ENCODE peak calls at places on chromosomes 2 and 18, in four cellular contexts. H, B, O and A are unnamed samples.

GRCh38 chr2:85925216-85925671 is 36.5 kb upstream of the ST3GAL5 start:
- DNase-seq in B (no peak), H (no peak), O (no peak), A (no peak)

GRCh38 chr2:134572996-134573395 is 145.8 kb downstream of the TMEM163 start:
- DNase-seq in B (no peak), O (no peak), H (no peak), A (no peak)

GRCh38 chr2:239455436-239456203 is 54.8 kb upstream of the HDAC4 start:
- DNase-seq in O (no peak), B (no peak), H (peak; percentile 3), A (no peak)

GRCh38 chr2:72129676-72130340 is 17.9 kb downstream of the CYP26B1 start:
- DNase-seq in B (no peak), O (no peak), H (no peak), A (no peak)

GRCh38 chr2:199315299-199316179 is 142.2 kb downstream of the SATB2 start:
- DNase-seq in O (no peak), H (no peak), B (peak; percentile 7), A (no peak)

GRCh38 chr2:71811726-71812125 is 335.9 kb downstream of the CYP26B1 start:
- DNase-seq in B (no peak), O (no peak), H (no peak), A (no peak)

GRCh38 chr2:85584354-85584856 is at the start of gene VAMP5:
- DNase-seq in B (peak; percentile 44), H (no peak), O (peak; percentile 44), A (no peak)

GRCh38 chr2:198008230-198008629 is 203.8 kb downstream of the PLCL1 start:
- DNase-seq in H (no peak), B (no peak), O (no peak), A (no peak)

GRCh38 chr18:23281626-23282436 is 146.5 kb downstream of the CABLES1 start:
- DNase-seq in O (no peak), H (no peak), B (peak; percentile 85), A (no peak)

GRCh38 chr2:204871246-204871953 is 326.1 kb downstream of the PARD3B start:
- DNase-seq in O (no peak), H (no peak), B (peak; percentile 87), A (no peak)

GRCh38 chr2:171128461-171128860 is 32.2 kb downstream of the TLK1 start:
- DNase-seq in O (no peak), B (no peak), H (no peak), A (no peak)

GRCh38 chr2:30862054-30862651 is 54.9 kb upstream of the CAPN13 start:
- DNase-seq in O (peak; percentile 50), B (peak; percentile 20), H (peak; percentile 66), A (no peak)

GRCh38 chr2:86416126-86416525 is 25.0 kb upstream of the KDM3A start:
- DNase-seq in O (no peak), H (peak; percentile 28), B (no peak), A (no peak)

GRCh38 chr2:113854970-113855740 is 34.7 kb upstream of the ACTR3 start:
- DNase-seq in H (peak; percentile 25), B (no peak), O (no peak), A (no peak)

GRCh38 chr2:237403024-237403882 is 10.7 kb downstream of the COL6A3 start:
- DNase-seq in B (no peak), H (no peak), O (peak; percentile 57), A (peak; percentile 74)

GRCh38 chr2:217837530-217837929 is 165.3 kb downstream of the TNS1 start:
- DNase-seq in B (no peak), H (peak; percentile 40), O (no peak), A (no peak)

GRCh38 chr2:20766798-20767644 is 55.9 kb downstream of the LDAH start:
- DNase-seq in B (no peak), H (no peak), O (no peak), A (no peak)

GRCh38 chr2:217103752-217104540 is 244.1 kb upstream of the TNP1 start:
- DNase-seq in B (no peak), O (no peak), H (no peak), A (no peak)

GRCh38 chr2:201263774-201264173 is 3.4 kb downstream of the CASP8 start:
- DNase-seq in B (no peak), O (no peak), H (no peak), A (no peak)

GRCh38 chr2:239103125-239104098 is 255.5 kb downstream of the TWIST2 start:
- DNase-seq in H (no peak), O (no peak), B (no peak), A (no peak)

GRCh38 chr18:33231474-33232317 is 208.8 kb downstream of the CCDC178 start:
- DNase-seq in O (peak; percentile 63), H (peak; percentile 53), B (peak; percentile 71), A (peak; percentile 78)

GRCh38 chr2:100959225-100959880 is 42.7 kb upstream of the RPL31 start:
- DNase-seq in O (no peak), B (peak; percentile 80), H (no peak), A (no peak)

GRCh38 chr2:118153433-118153832 is 65.2 kb downstream of the INSIG2 start:
- DNase-seq in B (no peak), H (no peak), O (no peak), A (no peak)

GRCh38 chr2:159326569-159327255 is 40.2 kb upstream of the WDSUB1 start:
- DNase-seq in H (no peak), O (no peak), B (no peak), A (no peak)

GRCh38 chr2:207683879-207684627 is 27.4 kb upstream of the CCNYL1 start:
- DNase-seq in H (no peak), O (no peak), B (peak; percentile 65), A (no peak)

GRCh38 chr2:170276056-170276455 is 98.1 kb downstream of the MYO3B start:
- DNase-seq in H (no peak), O (no peak), B (no peak), A (no peak)

DNA sequence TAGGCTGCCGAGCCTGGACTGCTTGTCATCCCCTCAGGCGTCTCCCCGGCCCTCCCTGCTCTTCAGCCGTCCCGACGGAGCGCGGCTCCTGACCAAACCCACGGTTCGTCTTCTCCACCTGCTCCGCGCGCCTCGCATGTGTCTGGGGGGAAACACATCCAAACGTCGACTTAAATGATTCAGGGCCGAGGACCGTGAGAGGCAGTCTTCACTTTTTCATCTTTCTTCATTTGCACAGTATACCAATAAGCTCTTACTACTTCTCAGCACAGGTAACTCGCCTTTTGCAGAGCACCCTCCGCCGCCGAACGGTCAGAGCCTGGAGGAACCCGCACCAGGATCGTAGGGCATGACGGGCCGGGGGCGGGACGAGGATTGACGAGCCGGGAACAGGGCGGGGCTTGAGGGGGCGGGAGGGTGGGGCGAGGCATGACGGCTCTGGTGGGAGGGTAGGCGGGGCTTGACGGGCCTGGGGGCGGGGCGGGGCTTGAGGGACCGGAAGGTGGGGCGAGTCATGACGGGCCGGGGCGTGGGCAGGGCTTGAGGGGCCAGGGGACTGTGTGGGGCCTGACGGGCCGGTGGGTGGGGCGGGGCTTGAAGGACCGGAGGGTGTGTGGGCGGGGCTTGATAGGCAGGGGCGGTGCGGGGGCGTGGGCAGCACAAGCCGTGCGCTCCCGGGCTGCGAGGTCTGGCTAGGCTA is at the start of gene SEH1L:
- DNase-seq in H (peak; percentile 100), B (peak; percentile 98), O (peak; percentile 100), A (peak; percentile 98)
- TF ChIP-seq POLR2A in H (no peak), B (no peak), O (no peak), A (peak; percentile 74)

GRCh38 chr18:63936156-63936931 is 12.8 kb upstream of the HMSD start:
- DNase-seq in B (peak; percentile 67), O (peak; percentile 86), H (peak; percentile 95), A (peak; percentile 81)
- TF ChIP-seq POLR2A in B (no peak), O (no peak), H (no peak), A (no peak)

GRCh38 chr18:5543854-5544389 is at the start of gene EPB41L3:
- DNase-seq in H (peak; percentile 30), B (peak; percentile 61), O (peak; percentile 68), A (no peak)
- TF ChIP-seq POLR2A in H (no peak), B (peak; percentile 68), O (no peak), A (peak; percentile 37)

DNA sequence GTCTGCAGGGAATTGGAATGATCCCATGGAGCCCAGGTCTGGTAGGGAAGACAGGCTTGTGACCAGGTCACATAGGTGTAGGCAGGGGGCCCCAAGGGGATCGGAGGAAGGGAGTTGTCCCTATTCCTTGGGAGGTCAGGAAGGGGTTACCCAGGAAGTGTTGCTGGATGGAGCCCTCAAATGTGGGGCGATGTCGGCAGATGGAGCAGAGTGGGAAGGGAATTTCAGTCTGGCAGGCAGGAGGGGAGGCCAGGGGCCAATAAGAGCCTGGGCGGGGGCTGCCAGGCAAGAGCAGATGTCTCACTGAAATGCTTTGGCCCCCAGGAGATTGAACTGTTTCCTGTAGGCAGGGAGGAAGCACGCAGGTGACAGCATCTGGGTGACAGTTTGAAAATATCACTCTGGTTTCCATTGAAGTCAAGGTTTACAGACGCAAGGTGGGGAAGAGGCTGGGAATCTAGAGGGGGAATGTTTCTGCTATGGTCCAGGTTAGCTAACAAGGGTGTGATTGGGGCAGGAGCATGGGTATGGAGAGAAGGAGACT is 81.5 kb upstream of the SMAD2 start:
- DNase-seq in B (no peak), H (no peak), O (no peak), A (no peak)
- TF ChIP-seq POLR2A in B (no peak), H (no peak), O (no peak), A (no peak)

GRCh38 chr18:59609654-59610053 is 87.6 kb downstream of the CCBE1 start:
- DNase-seq in B (no peak), O (no peak), H (no peak), A (no peak)

GRCh38 chr18:59607471-59607870 is 89.8 kb downstream of the CCBE1 start:
- DNase-seq in H (no peak), O (no peak), B (no peak), A (no peak)

GRCh38 chr18:59604877-59605276 is 92.3 kb downstream of the CCBE1 start:
- DNase-seq in O (no peak), H (no peak), B (no peak), A (no peak)

GRCh38 chr18:59605633-59606192 is 91.5 kb downstream of the CCBE1 start:
- DNase-seq in B (no peak), H (no peak), O (no peak), A (no peak)

GRCh38 chr18:59606193-59607175 is 90.7 kb downstream of the CCBE1 start:
- DNase-seq in O (no peak), H (no peak), B (no peak), A (no peak)
- TF ChIP-seq POLR2A in O (no peak), H (no peak), B (no peak), A (no peak)

GRCh38 chr2:157015015-157015575 is 242.4 kb upstream of the GALNT5 start:
- DNase-seq in B (no peak), O (no peak), H (no peak), A (no peak)
- TF ChIP-seq POLR2A in B (no peak), O (no peak), H (no peak), A (no peak)

GRCh38 chr2:127535941-127536340 is 458 bp downstream of the MYO7B start:
- DNase-seq in O (no peak), B (no peak), H (no peak), A (no peak)
- TF ChIP-seq POLR2A in O (no peak), B (no peak), H (no peak), A (no peak)